ENCODE peak calls at places on chromosomes 12 and 14, in five cellular contexts. One of them, this sample, is unnamed.

GRCh38 chr14:96252323-96253052 is 3.5 kb upstream of the BDKRB1 start:
- DNase-seq in epithelial cell of esophagus: no peak
- DNase-seq in nucleus accumbens: no peak
- DNase-seq in HCT116: no peak
- DNase-seq in EL: no peak
- DNase-seq in this sample: no peak

GRCh38 chr12:116616536-116617248 is 57.5 kb downstream of the MAP1LC3B2 start:
- DNase-seq in EL: no peak
- DNase-seq in epithelial cell of esophagus: no peak
- DNase-seq in HCT116: no peak
- DNase-seq in nucleus accumbens: no peak
- DNase-seq in this sample: peak

GRCh38 chr12:127811988-127812387 is 455.0 kb upstream of the TMEM132C start:
- DNase-seq in nucleus accumbens: no peak
- DNase-seq in EL: peak
- DNase-seq in HCT116: no peak
- DNase-seq in epithelial cell of esophagus: no peak
- DNase-seq in this sample: no peak

GRCh38 chr12:62221107-62221506 is 39.1 kb upstream of the USP15 start:
- DNase-seq in HCT116: no peak
- DNase-seq in EL: no peak
- DNase-seq in epithelial cell of esophagus: no peak
- DNase-seq in nucleus accumbens: no peak
- DNase-seq in this sample: no peak

GRCh38 chr14:33282811-33283210 is 344.1 kb downstream of the NPAS3 start:
- DNase-seq in HCT116: no peak
- DNase-seq in EL: no peak
- DNase-seq in epithelial cell of esophagus: no peak
- DNase-seq in nucleus accumbens: no peak
- DNase-seq in this sample: no peak

GRCh38 chr14:75971509-75971908 is 10.3 kb downstream of the TGFB3 start:
- DNase-seq in epithelial cell of esophagus: no peak
- DNase-seq in nucleus accumbens: no peak
- DNase-seq in HCT116: no peak
- DNase-seq in EL: no peak
- DNase-seq in this sample: no peak

GRCh38 chr14:93295541-93296220 is 37.2 kb downstream of the BTBD7 start:
- DNase-seq in HCT116: no peak
- DNase-seq in epithelial cell of esophagus: no peak
- DNase-seq in nucleus accumbens: no peak
- DNase-seq in EL: no peak
- DNase-seq in this sample: no peak

GRCh38 chr12:104370989-104371870 is 67.7 kb downstream of the EID3 start:
- DNase-seq in nucleus accumbens: no peak
- DNase-seq in EL: peak
- DNase-seq in epithelial cell of esophagus: peak
- DNase-seq in HCT116: no peak
- DNase-seq in this sample: peak

This sample was measured in dermis microvascular lymphatic vessel endothelial cell.